ENCODE peak calls at places on chromosomes 4 and X, in ten cellular contexts. K, D, O, W, Q, H, A, J, S and F are unnamed samples. For H3K4me1, the result is how much of the 10 kb centered on the place peaks cover.

GRCh38 chr4:131613824-131614216 is 1535.3 kb upstream of the PCDH10 start:
- DNase-seq in K (peak), D (no peak), O (no peak), W (no peak), Q (peak), H (no peak), A (no peak), J (no peak), S (no peak), F (no peak)

GRCh38 chr4:87311684-87312083 is 11.0 kb downstream of the HSD17B13 start:
- DNase-seq in K (no peak), D (no peak), O (no peak), W (no peak), Q (no peak), H (no peak), A (no peak), J (no peak), S (no peak), F (no peak)

GRCh38 chr4:147731611-147732515 is at the start of gene ARHGAP10:
- DNase-seq in K (peak), D (peak), O (peak), W (peak), Q (no peak), H (peak), A (peak), J (peak), S (peak), F (peak)

GRCh38 chr4:5203309-5203708 is 152.0 kb downstream of the STK32B start:
- DNase-seq in K (peak), D (no peak), O (no peak), W (no peak), Q (no peak), H (no peak), A (no peak), J (no peak), S (no peak), F (no peak)

GRCh38 chr4:149706942-149707341 is 108.7 kb downstream of the IQCM start:
- DNase-seq in K (peak), D (no peak), O (no peak), W (no peak), Q (no peak), H (no peak), A (no peak), J (peak), S (no peak), F (no peak)

GRCh38 chr4:163587867-163588266 is 93.4 kb downstream of the TMA16 start:
- DNase-seq in K (no peak), D (no peak), O (no peak), W (no peak), Q (peak), H (no peak), A (no peak), J (no peak), S (no peak), F (no peak)

GRCh38 chrX:677376-677775 is 46.8 kb downstream of the SHOX start:
- DNase-seq in K (no peak), D (no peak), O (no peak), W (no peak), Q (no peak), H (no peak), A (no peak), J (no peak), S (no peak), F (no peak)

GRCh38 chrX:68794486-68794885 is 34.3 kb upstream of the EFNB1 start:
- DNase-seq in K (no peak), D (no peak), O (no peak), W (no peak), Q (no peak), H (no peak), A (no peak), J (no peak), S (no peak), F (no peak)

GRCh38 chr4:21012851-21013331 is 312.6 kb downstream of the PACRGL start:
- DNase-seq in K (no peak), D (no peak), O (no peak), W (no peak), Q (no peak), H (no peak), A (no peak), J (peak), S (no peak), F (no peak)

GRCh38 chr4:38923746-38924145 is 56.1 kb downstream of the FAM114A1 start:
- DNase-seq in K (no peak), D (no peak), O (no peak), W (no peak), Q (no peak), H (no peak), A (no peak), J (no peak), S (no peak), F (no peak)

GRCh38 chr4:41150401-41150800 is 63.9 kb downstream of the APBB2 start:
- DNase-seq in K (no peak), D (no peak), O (no peak), W (no peak), Q (no peak), H (no peak), A (no peak), J (no peak), S (no peak), F (no peak)

GRCh38 chr4:77433102-77433733 is 172.4 kb upstream of the CXCL13 start:
- DNase-seq in K (peak), D (no peak), O (peak), W (no peak), Q (peak), H (no peak), A (peak), J (peak), S (peak), F (peak)

GRCh38 chr4:181962321-181962720 is 280.9 kb upstream of the TENM3 start:
- DNase-seq in K (no peak), D (no peak), O (no peak), W (no peak), Q (no peak), H (no peak), A (no peak), J (no peak), S (no peak), F (no peak)

GRCh38 chr4:181661090-181661489 is 582.1 kb upstream of the TENM3 start:
- DNase-seq in K (peak), D (no peak), O (no peak), W (no peak), Q (no peak), H (no peak), A (no peak), J (no peak), S (no peak), F (no peak)

GRCh38 chrX:11424903-11425674 is 131.9 kb downstream of the AMELX start:
- DNase-seq in K (no peak), D (no peak), O (no peak), W (no peak), Q (no peak), H (no peak), A (no peak), J (no peak), S (no peak), F (no peak)

GRCh38 chr4:78684196-78685079 is 91.7 kb upstream of the BMP2K start:
- DNase-seq in K (peak), D (no peak), O (no peak), W (no peak), Q (no peak), H (no peak), A (no peak), J (peak), S (no peak), F (no peak)

GRCh38 chrX:36856849-36857248 is 151.3 kb upstream of the FAM47C start:
- DNase-seq in K (peak), D (no peak), O (no peak), W (no peak), Q (no peak), H (no peak), A (no peak), J (no peak), S (no peak), F (no peak)

GRCh38 chrX:38008658-38009057 is 2.3 kb downstream of the SYTL5 start:
- DNase-seq in K (no peak), D (no peak), O (no peak), W (no peak), Q (no peak), H (no peak), A (no peak), J (no peak), S (no peak), F (no peak)

GRCh38 chr4:20403317-20403716 is 151.6 kb downstream of the SLIT2 start:
- DNase-seq in K (no peak), D (no peak), O (no peak), W (no peak), Q (no peak), H (no peak), A (no peak), J (no peak), S (no peak), F (no peak)

GRCh38 chr4:4643306-4643705 is 101.5 kb upstream of the STX18 start:
- DNase-seq in K (no peak), D (no peak), O (no peak), W (no peak), Q (no peak), H (no peak), A (no peak), J (no peak), S (no peak), F (no peak)

GRCh38 chr4:112245383-112245782 is 13.8 kb downstream of the AP1AR start:
- DNase-seq in K (peak), D (no peak), O (no peak), W (no peak), Q (no peak), H (no peak), A (no peak), J (no peak), S (no peak), F (no peak)

GRCh38 chrX:88612870-88613329 is 134.1 kb upstream of the CPXCR1 start:
- DNase-seq in K (no peak), D (no peak), O (no peak), W (no peak), Q (no peak), H (no peak), A (no peak), J (no peak), S (no peak), F (no peak)

GRCh38 chr4:100369871-100370270 is 148.0 kb downstream of the EMCN start:
- DNase-seq in K (no peak), D (no peak), O (no peak), W (no peak), Q (no peak), H (no peak), A (no peak), J (no peak), S (no peak), F (no peak)

GRCh38 chr4:25969374-25969773 is 55.4 kb downstream of the SMIM20 start:
- DNase-seq in K (no peak), D (no peak), O (no peak), W (no peak), Q (no peak), H (no peak), A (no peak), J (no peak), S (no peak), F (no peak)

GRCh38 chr4:150325872-150326271 is 247.6 kb downstream of the DCLK2 start:
- DNase-seq in K (no peak), D (no peak), O (no peak), W (no peak), Q (no peak), H (no peak), A (no peak), J (no peak), S (no peak), F (no peak)

GRCh38 chrX:47420264-47420663 is 49.9 kb downstream of the ZNF157 start:
- DNase-seq in K (no peak), D (no peak), O (no peak), W (no peak), Q (no peak), H (no peak), A (no peak), J (no peak), S (no peak), F (no peak)
- H3K4me1 ChIP-seq in K (under half), D (under half), O (under half), W (under half), Q (under half), H (under half), A (under half), J (under half), S (under half), F (under half)

GRCh38 chrX:115232933-115233496 is 881 bp downstream of the LRCH2 start:
- DNase-seq in K (no peak), D (no peak), O (no peak), W (no peak), Q (no peak), H (no peak), A (no peak), J (peak), S (no peak), F (no peak)
- H3K27ac ChIP-seq in K (peak), D (peak), O (no peak), W (no peak), Q (no peak), H (peak), A (peak), J (no peak), S (no peak), F (peak)

DNA sequence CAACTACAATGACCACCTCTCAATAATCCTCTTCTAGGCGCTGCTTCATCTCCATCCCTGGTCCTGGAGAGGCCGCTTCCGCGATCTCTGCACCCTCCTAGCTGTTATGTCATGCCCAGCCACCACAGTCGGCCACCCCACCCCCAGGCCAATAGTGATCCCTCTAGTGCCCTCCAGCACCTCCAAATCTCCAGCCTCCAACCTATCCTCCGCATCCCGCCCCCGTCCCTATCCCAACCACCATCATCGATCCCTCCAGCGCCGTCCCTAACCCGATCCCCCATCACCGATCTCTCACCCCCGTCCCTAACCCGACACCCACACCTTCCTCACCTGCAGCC is 856 bp downstream of the NKRF start:
- DNase-seq in K (no peak), D (no peak), O (peak), W (no peak), Q (no peak), H (no peak), A (peak), J (peak), S (peak), F (no peak)
- TF ChIP-seq POLR2A in K (no peak), D (no peak), O (no peak), W (no peak), Q (no peak), H (no peak), A (no peak), J (no peak), S (no peak), F (no peak)

DNA sequence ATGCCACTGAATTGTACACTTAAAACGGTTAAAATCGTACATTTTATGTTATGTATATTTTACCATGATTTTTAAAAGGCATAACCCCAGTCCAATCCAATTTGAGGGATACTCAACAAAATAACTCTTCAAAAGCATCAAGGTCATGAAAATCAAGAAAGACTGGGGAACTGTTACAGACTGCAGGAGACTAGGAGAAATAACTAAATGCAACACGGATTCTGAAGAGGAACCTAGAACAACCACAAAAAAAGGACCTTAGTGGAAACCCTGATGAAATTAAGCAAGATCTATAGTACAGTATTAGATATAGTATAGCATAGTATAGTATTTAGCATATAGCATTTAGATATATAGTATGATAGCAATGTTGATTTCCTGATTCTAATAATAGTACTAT is 26.8 kb downstream of the SH3KBP1 start:
- DNase-seq in K (no peak), D (no peak), O (no peak), W (no peak), Q (no peak), H (no peak), A (no peak), J (no peak), S (no peak), F (no peak)
- H3K4me1 ChIP-seq in K (under half), D (under half), O (under half), W (under half), Q (under half), H (under half), A (under half), J (under half), S (under half), F (under half)

GRCh38 chr4:81606796-81607550 is 135.3 kb upstream of the RASGEF1B start:
- DNase-seq in K (no peak), D (no peak), O (no peak), W (peak), Q (no peak), H (no peak), A (no peak), J (no peak), S (peak), F (no peak)

GRCh38 chr4:81606166-81606565 is 134.5 kb upstream of the RASGEF1B start:
- DNase-seq in K (no peak), D (no peak), O (no peak), W (no peak), Q (no peak), H (no peak), A (no peak), J (no peak), S (no peak), F (no peak)

GRCh38 chr4:81605278-81605677 is 133.6 kb upstream of the RASGEF1B start:
- DNase-seq in K (no peak), D (no peak), O (no peak), W (no peak), Q (no peak), H (no peak), A (no peak), J (no peak), S (no peak), F (no peak)

GRCh38 chr4:81602853-81603252 is 131.1 kb upstream of the RASGEF1B start:
- DNase-seq in K (no peak), D (no peak), O (no peak), W (no peak), Q (no peak), H (no peak), A (no peak), J (no peak), S (no peak), F (no peak)

GRCh38 chr4:81604683-81605082 is 133.0 kb upstream of the RASGEF1B start:
- DNase-seq in K (no peak), D (no peak), O (no peak), W (no peak), Q (no peak), H (no peak), A (no peak), J (no peak), S (no peak), F (no peak)
- H3K27ac ChIP-seq in K (no peak), D (no peak), O (no peak), W (no peak), Q (no peak), H (no peak), A (no peak), J (no peak), S (no peak), F (no peak)